ENCODE peak calls at places on chromosomes 16 and 17, in seven cellular contexts. One of them, this sample, is unnamed.

GRCh38 chr17:2050246-2050866 is 4.5 kb upstream of the HIC1 start:
- DNase-seq in fibroblast of lung: peak
- DNase-seq in PC-9: peak
- DNase-seq in CD8-positive, alpha-beta T cell: peak
- DNase-seq in kidney: peak
- DNase-seq in IMR-90: peak
- DNase-seq in endothelial cell of umbilical vein: peak
- DNase-seq in this sample: peak

GRCh38 chr17:74754832-74755231 is 6.4 kb downstream of the NHERF1 start:
- DNase-seq in fibroblast of lung: no peak
- DNase-seq in PC-9: no peak
- DNase-seq in CD8-positive, alpha-beta T cell: no peak
- DNase-seq in kidney: no peak
- DNase-seq in IMR-90: no peak
- DNase-seq in endothelial cell of umbilical vein: no peak
- DNase-seq in this sample: no peak

GRCh38 chr16:85384831-85385462 is 228.2 kb upstream of the GSE1 start:
- DNase-seq in fibroblast of lung: no peak
- DNase-seq in PC-9: peak
- DNase-seq in CD8-positive, alpha-beta T cell: no peak
- DNase-seq in kidney: peak
- DNase-seq in IMR-90: no peak
- DNase-seq in endothelial cell of umbilical vein: no peak
- DNase-seq in this sample: no peak

GRCh38 chr17:76395980-76396379 is 11.6 kb downstream of the SPHK1 start:
- DNase-seq in fibroblast of lung: no peak
- DNase-seq in PC-9: peak
- DNase-seq in CD8-positive, alpha-beta T cell: no peak
- DNase-seq in kidney: peak
- DNase-seq in IMR-90: no peak
- DNase-seq in endothelial cell of umbilical vein: no peak
- DNase-seq in this sample: no peak

GRCh38 chr16:23072084-23072599 is 77.1 kb downstream of the USP31 start:
- DNase-seq in fibroblast of lung: peak
- DNase-seq in PC-9: peak
- DNase-seq in CD8-positive, alpha-beta T cell: no peak
- DNase-seq in kidney: peak
- DNase-seq in IMR-90: peak
- DNase-seq in endothelial cell of umbilical vein: peak
- DNase-seq in this sample: no peak

GRCh38 chr17:2299136-2299535 is 4.4 kb downstream of the SMG6 start:
- DNase-seq in fibroblast of lung: no peak
- DNase-seq in PC-9: no peak
- DNase-seq in CD8-positive, alpha-beta T cell: no peak
- DNase-seq in kidney: no peak
- DNase-seq in IMR-90: no peak
- DNase-seq in endothelial cell of umbilical vein: no peak
- DNase-seq in this sample: no peak

GRCh38 chr16:30838876-30839471 is 52.0 kb upstream of the ZNF629 start:
- DNase-seq in fibroblast of lung: no peak
- DNase-seq in PC-9: no peak
- DNase-seq in CD8-positive, alpha-beta T cell: no peak
- DNase-seq in kidney: no peak
- DNase-seq in IMR-90: no peak
- DNase-seq in endothelial cell of umbilical vein: no peak
- DNase-seq in this sample: no peak

GRCh38 chr17:58624751-58625150 is 67.1 kb downstream of the TEX14 start:
- DNase-seq in fibroblast of lung: no peak
- DNase-seq in PC-9: no peak
- DNase-seq in CD8-positive, alpha-beta T cell: no peak
- DNase-seq in kidney: no peak
- DNase-seq in IMR-90: no peak
- DNase-seq in endothelial cell of umbilical vein: no peak
- DNase-seq in this sample: no peak

GRCh38 chr17:44354582-44355309 is 8.9 kb downstream of the FAM171A2 start:
- DNase-seq in fibroblast of lung: no peak
- DNase-seq in PC-9: no peak
- DNase-seq in CD8-positive, alpha-beta T cell: peak
- DNase-seq in kidney: no peak
- DNase-seq in IMR-90: no peak
- DNase-seq in endothelial cell of umbilical vein: no peak
- DNase-seq in this sample: peak

GRCh38 chr17:38926290-38927070 is 1.1 kb downstream of the LASP1NB start:
- DNase-seq in fibroblast of lung: peak
- DNase-seq in PC-9: no peak
- DNase-seq in CD8-positive, alpha-beta T cell: no peak
- DNase-seq in kidney: no peak
- DNase-seq in IMR-90: no peak
- DNase-seq in endothelial cell of umbilical vein: no peak
- DNase-seq in this sample: no peak

GRCh38 chr17:72822358-72823023 is 270.0 kb downstream of the SLC39A11 start:
- DNase-seq in fibroblast of lung: no peak
- DNase-seq in PC-9: peak
- DNase-seq in CD8-positive, alpha-beta T cell: no peak
- DNase-seq in kidney: no peak
- DNase-seq in IMR-90: no peak
- DNase-seq in endothelial cell of umbilical vein: no peak
- DNase-seq in this sample: no peak

GRCh38 chr17:37510056-37510455 is 20.4 kb downstream of the DUSP14 start:
- DNase-seq in fibroblast of lung: no peak
- DNase-seq in PC-9: no peak
- DNase-seq in CD8-positive, alpha-beta T cell: no peak
- DNase-seq in kidney: no peak
- DNase-seq in IMR-90: no peak
- DNase-seq in endothelial cell of umbilical vein: no peak
- DNase-seq in this sample: no peak

GRCh38 chr17:13362341-13363122 is 239.2 kb downstream of the HS3ST3A1 start:
- DNase-seq in fibroblast of lung: peak
- DNase-seq in PC-9: no peak
- DNase-seq in CD8-positive, alpha-beta T cell: no peak
- DNase-seq in kidney: no peak
- DNase-seq in IMR-90: peak
- DNase-seq in endothelial cell of umbilical vein: no peak
- DNase-seq in this sample: peak
- H3K4me3 ChIP-seq in fibroblast of lung: peak
- H3K4me3 ChIP-seq in PC-9: no peak
- H3K4me3 ChIP-seq in CD8-positive, alpha-beta T cell: no peak
- H3K4me3 ChIP-seq in kidney: no peak
- H3K4me3 ChIP-seq in IMR-90: peak
- H3K4me3 ChIP-seq in endothelial cell of umbilical vein: no peak
- H3K4me3 ChIP-seq in this sample: no peak

DNA sequence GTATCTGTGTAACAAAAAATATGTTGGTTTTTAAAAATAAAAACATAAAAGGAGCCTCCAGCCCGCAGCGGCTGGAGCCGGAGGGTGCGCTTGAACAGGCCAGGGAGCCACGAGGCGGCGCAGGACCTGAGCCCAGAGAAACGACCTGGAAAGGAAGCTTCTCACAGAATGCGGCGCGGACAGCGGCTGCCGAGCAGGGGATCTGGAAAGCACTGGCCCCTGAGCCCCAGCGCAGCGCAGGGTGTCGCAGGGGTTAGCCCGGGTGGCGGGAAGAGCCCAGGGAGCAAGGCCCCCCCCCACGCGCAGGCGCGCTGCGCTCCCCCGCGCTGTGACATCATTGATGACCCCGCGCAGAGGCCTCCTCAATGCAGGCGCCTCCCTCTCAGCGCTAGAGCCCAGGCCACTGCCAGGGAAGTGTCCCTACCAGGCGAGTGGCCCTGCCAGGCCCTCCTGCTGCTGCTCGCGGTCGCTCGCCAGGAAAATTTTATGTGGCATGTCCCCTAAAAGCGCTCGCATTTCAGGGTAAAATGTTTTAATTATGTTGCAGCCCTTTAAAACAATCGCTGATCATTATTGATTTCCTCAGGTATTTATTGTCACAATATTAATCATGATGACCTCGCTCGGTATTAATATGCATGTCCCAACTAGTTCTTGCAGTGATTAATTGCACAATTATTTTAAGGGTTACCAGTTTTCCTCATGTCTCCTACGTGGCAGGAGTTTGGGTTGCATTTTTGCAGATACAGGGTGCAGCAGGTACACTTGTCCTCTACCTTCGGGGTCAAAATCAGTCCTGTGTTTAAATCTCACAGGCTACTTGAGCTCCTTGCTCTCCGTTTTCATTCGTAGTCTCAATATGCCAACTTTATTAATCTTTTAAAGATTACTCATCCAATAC is 134.2 kb downstream of the USP22 start:
- DNase-seq in fibroblast of lung: peak
- DNase-seq in PC-9: peak
- DNase-seq in CD8-positive, alpha-beta T cell: peak
- DNase-seq in kidney: peak
- DNase-seq in IMR-90: peak
- DNase-seq in endothelial cell of umbilical vein: peak
- DNase-seq in this sample: peak
- TF ChIP-seq CTCF in fibroblast of lung: peak
- TF ChIP-seq CTCF in PC-9: peak
- TF ChIP-seq CTCF in CD8-positive, alpha-beta T cell: no peak
- TF ChIP-seq CTCF in kidney: peak
- TF ChIP-seq CTCF in IMR-90: peak
- TF ChIP-seq CTCF in endothelial cell of umbilical vein: peak
- TF ChIP-seq CTCF in this sample: peak

DNA sequence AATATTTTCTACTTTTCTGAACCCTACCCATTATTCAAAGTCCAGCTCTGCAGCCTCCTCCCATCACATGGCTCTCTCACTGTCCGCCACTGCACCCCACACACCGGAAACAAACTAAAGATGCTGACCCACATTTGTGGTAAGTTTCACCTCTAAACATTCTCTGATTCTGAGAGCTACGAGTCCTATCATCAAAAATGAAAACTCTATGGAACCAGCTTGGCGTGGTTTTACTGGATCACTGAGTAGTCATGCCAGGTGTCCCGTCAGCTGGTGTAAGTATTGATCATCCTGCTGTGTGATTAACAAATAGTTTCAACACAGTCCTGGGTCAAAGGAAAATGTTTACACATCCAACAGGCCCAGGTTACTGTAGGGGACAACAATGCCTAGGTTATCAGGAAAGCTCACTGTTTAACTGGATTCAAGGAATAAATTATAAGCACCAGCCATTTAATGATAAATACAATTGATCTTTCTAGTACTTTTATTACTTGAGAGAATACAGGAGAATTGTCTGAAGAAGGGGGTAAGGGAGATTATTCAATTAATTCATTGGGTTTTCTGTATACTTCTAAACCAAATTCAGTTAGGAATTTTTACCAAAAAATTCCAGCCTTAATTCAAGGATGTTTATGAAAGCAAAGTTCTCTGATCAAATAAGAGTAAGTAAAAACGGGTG is 33.9 kb downstream of the CYTH1 start:
- DNase-seq in fibroblast of lung: no peak
- DNase-seq in PC-9: no peak
- DNase-seq in CD8-positive, alpha-beta T cell: no peak
- DNase-seq in kidney: no peak
- DNase-seq in IMR-90: no peak
- DNase-seq in endothelial cell of umbilical vein: no peak
- DNase-seq in this sample: no peak
- H3K4me3 ChIP-seq in fibroblast of lung: no peak
- H3K4me3 ChIP-seq in PC-9: no peak
- H3K4me3 ChIP-seq in CD8-positive, alpha-beta T cell: peak
- H3K4me3 ChIP-seq in kidney: no peak
- H3K4me3 ChIP-seq in IMR-90: no peak
- H3K4me3 ChIP-seq in endothelial cell of umbilical vein: no peak
- H3K4me3 ChIP-seq in this sample: no peak

GRCh38 chr16:75491876-75492275 is 3.4 kb downstream of the CHST6 start:
- DNase-seq in fibroblast of lung: no peak
- DNase-seq in PC-9: peak
- DNase-seq in CD8-positive, alpha-beta T cell: no peak
- DNase-seq in kidney: no peak
- DNase-seq in IMR-90: no peak
- DNase-seq in endothelial cell of umbilical vein: no peak
- DNase-seq in this sample: no peak
- TF ChIP-seq CTCF in fibroblast of lung: no peak
- TF ChIP-seq CTCF in PC-9: peak
- TF ChIP-seq CTCF in CD8-positive, alpha-beta T cell: no peak
- TF ChIP-seq CTCF in kidney: no peak
- TF ChIP-seq CTCF in IMR-90: no peak
- TF ChIP-seq CTCF in endothelial cell of umbilical vein: no peak
- TF ChIP-seq CTCF in this sample: no peak

GRCh38 chr17:61411114-61411943 is 11.7 kb downstream of the TBX2 start:
- DNase-seq in fibroblast of lung: peak
- DNase-seq in PC-9: peak
- DNase-seq in CD8-positive, alpha-beta T cell: no peak
- DNase-seq in kidney: peak
- DNase-seq in IMR-90: peak
- DNase-seq in endothelial cell of umbilical vein: peak
- DNase-seq in this sample: peak
- H3K4me3 ChIP-seq in fibroblast of lung: peak
- H3K4me3 ChIP-seq in PC-9: peak
- H3K4me3 ChIP-seq in CD8-positive, alpha-beta T cell: peak
- H3K4me3 ChIP-seq in kidney: peak
- H3K4me3 ChIP-seq in IMR-90: peak
- H3K4me3 ChIP-seq in endothelial cell of umbilical vein: peak
- H3K4me3 ChIP-seq in this sample: peak

DNA sequence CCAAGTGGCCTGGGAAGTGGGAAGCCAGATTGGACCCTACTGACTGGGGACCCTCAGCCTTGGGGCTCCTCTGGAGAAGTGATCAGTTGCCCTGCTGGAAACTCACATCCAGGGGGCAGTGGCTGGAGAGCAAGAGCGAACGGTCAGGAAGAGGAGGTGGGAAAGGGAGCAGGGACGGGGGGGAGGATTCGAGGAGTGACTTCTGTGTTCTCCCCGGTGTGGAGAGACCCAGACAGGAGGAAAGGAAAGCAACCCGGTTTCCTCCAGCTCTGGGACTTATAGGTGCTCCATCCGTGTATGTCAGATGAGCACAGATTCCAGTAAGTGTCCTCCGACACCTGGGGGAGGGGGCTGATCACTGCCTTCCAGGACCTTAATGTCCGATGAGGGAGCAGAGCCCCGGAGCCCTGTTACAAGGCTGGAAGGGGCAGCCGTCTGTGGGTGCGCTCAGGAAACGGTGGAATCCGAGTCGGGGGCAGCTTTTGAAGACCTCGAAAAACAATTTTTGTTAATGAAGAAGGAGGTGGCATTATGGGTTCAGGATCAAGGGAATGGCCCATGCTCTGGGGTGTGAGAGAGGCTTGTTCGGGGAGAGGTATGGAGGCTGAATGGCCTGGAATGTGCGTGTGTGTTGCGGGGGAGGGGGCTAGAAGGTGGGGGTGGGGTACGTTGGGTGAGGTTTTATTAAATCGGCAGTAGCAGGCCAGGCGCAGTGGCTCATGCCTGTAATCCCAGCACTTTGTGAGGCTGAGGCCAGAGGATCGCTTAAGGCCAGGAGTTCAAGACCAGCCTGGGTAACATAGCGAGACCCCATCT is 34.8 kb upstream of the NDRG4 start:
- DNase-seq in fibroblast of lung: peak
- DNase-seq in PC-9: no peak
- DNase-seq in CD8-positive, alpha-beta T cell: no peak
- DNase-seq in kidney: no peak
- DNase-seq in IMR-90: no peak
- DNase-seq in endothelial cell of umbilical vein: peak
- DNase-seq in this sample: no peak
- TF ChIP-seq CTCF in fibroblast of lung: no peak
- TF ChIP-seq CTCF in PC-9: no peak
- TF ChIP-seq CTCF in CD8-positive, alpha-beta T cell: no peak
- TF ChIP-seq CTCF in kidney: no peak
- TF ChIP-seq CTCF in IMR-90: no peak
- TF ChIP-seq CTCF in endothelial cell of umbilical vein: peak
- TF ChIP-seq CTCF in this sample: no peak